ENCODE peak calls at places on chromosomes 3 and 15, in ten cellular contexts. One of them, this sample, is unnamed.

GRCh38 chr15:83282859-83283812 is 1.3 kb downstream of the BNC1 start:
- DNase-seq in NCI-H748 treated with DMSO at 0.1 percent for 48 hours: no peak
- DNase-seq in lower leg skin: no peak
- DNase-seq in neural crest cell: peak; percentile 25
- DNase-seq in naive thymus-derived CD8-positive, alpha-beta T cell: no peak
- DNase-seq in HFFc6: peak; percentile 36
- DNase-seq in NCI-H1694: no peak
- DNase-seq in T-helper 9 cell: no peak
- DNase-seq in AG04449: no peak
- DNase-seq in activated CD4-positive, alpha-beta T cell treated with anti-CD3 and anti-CD28 coated beads for 36 hours: peak; percentile 26
- DNase-seq in this sample: no peak

GRCh38 chr3:122975924-122976293 is 51.7 kb downstream of the SEMA5B start:
- DNase-seq in NCI-H748 treated with DMSO at 0.1 percent for 48 hours: no peak
- DNase-seq in lower leg skin: no peak
- DNase-seq in neural crest cell: no peak
- DNase-seq in naive thymus-derived CD8-positive, alpha-beta T cell: no peak
- DNase-seq in HFFc6: no peak
- DNase-seq in NCI-H1694: no peak
- DNase-seq in T-helper 9 cell: no peak
- DNase-seq in AG04449: no peak
- DNase-seq in activated CD4-positive, alpha-beta T cell treated with anti-CD3 and anti-CD28 coated beads for 36 hours: peak; percentile 27
- DNase-seq in this sample: no peak

GRCh38 chr3:14699643-14700042 is 24.7 kb downstream of the C3orf20 start:
- DNase-seq in NCI-H748 treated with DMSO at 0.1 percent for 48 hours: no peak
- DNase-seq in lower leg skin: no peak
- DNase-seq in neural crest cell: no peak
- DNase-seq in naive thymus-derived CD8-positive, alpha-beta T cell: no peak
- DNase-seq in HFFc6: no peak
- DNase-seq in NCI-H1694: no peak
- DNase-seq in T-helper 9 cell: no peak
- DNase-seq in AG04449: no peak
- DNase-seq in activated CD4-positive, alpha-beta T cell treated with anti-CD3 and anti-CD28 coated beads for 36 hours: no peak
- DNase-seq in this sample: no peak

GRCh38 chr3:24160424-24160823 is 215.3 kb downstream of the NR1D2 start:
- DNase-seq in NCI-H748 treated with DMSO at 0.1 percent for 48 hours: no peak
- DNase-seq in lower leg skin: no peak
- DNase-seq in neural crest cell: no peak
- DNase-seq in naive thymus-derived CD8-positive, alpha-beta T cell: no peak
- DNase-seq in HFFc6: peak; percentile 10
- DNase-seq in NCI-H1694: no peak
- DNase-seq in T-helper 9 cell: no peak
- DNase-seq in AG04449: no peak
- DNase-seq in activated CD4-positive, alpha-beta T cell treated with anti-CD3 and anti-CD28 coated beads for 36 hours: no peak
- DNase-seq in this sample: no peak

GRCh38 chr15:27133244-27133643 is 162.3 kb downstream of the GABRG3 start:
- DNase-seq in NCI-H748 treated with DMSO at 0.1 percent for 48 hours: no peak
- DNase-seq in lower leg skin: no peak
- DNase-seq in neural crest cell: no peak
- DNase-seq in naive thymus-derived CD8-positive, alpha-beta T cell: no peak
- DNase-seq in HFFc6: no peak
- DNase-seq in NCI-H1694: no peak
- DNase-seq in T-helper 9 cell: no peak
- DNase-seq in AG04449: no peak
- DNase-seq in activated CD4-positive, alpha-beta T cell treated with anti-CD3 and anti-CD28 coated beads for 36 hours: no peak
- DNase-seq in this sample: no peak

GRCh38 chr3:43153189-43154083 is 47.6 kb upstream of the POMGNT2 start:
- DNase-seq in NCI-H748 treated with DMSO at 0.1 percent for 48 hours: no peak
- DNase-seq in lower leg skin: peak; percentile 52
- DNase-seq in neural crest cell: no peak
- DNase-seq in naive thymus-derived CD8-positive, alpha-beta T cell: no peak
- DNase-seq in HFFc6: peak; percentile 64
- DNase-seq in NCI-H1694: peak; percentile 5
- DNase-seq in T-helper 9 cell: no peak
- DNase-seq in AG04449: peak; percentile 21
- DNase-seq in activated CD4-positive, alpha-beta T cell treated with anti-CD3 and anti-CD28 coated beads for 36 hours: no peak
- DNase-seq in this sample: no peak

GRCh38 chr15:32928876-32929275 is 211.1 kb downstream of the GREM1 start:
- DNase-seq in NCI-H748 treated with DMSO at 0.1 percent for 48 hours: no peak
- DNase-seq in lower leg skin: no peak
- DNase-seq in neural crest cell: no peak
- DNase-seq in naive thymus-derived CD8-positive, alpha-beta T cell: no peak
- DNase-seq in HFFc6: no peak
- DNase-seq in NCI-H1694: no peak
- DNase-seq in T-helper 9 cell: no peak
- DNase-seq in AG04449: no peak
- DNase-seq in activated CD4-positive, alpha-beta T cell treated with anti-CD3 and anti-CD28 coated beads for 36 hours: no peak
- DNase-seq in this sample: no peak

GRCh38 chr3:128402319-128402718 is 64.4 kb downstream of the DNAJB8 start:
- DNase-seq in NCI-H748 treated with DMSO at 0.1 percent for 48 hours: no peak
- DNase-seq in lower leg skin: no peak
- DNase-seq in neural crest cell: no peak
- DNase-seq in naive thymus-derived CD8-positive, alpha-beta T cell: no peak
- DNase-seq in HFFc6: no peak
- DNase-seq in NCI-H1694: no peak
- DNase-seq in T-helper 9 cell: no peak
- DNase-seq in AG04449: no peak
- DNase-seq in activated CD4-positive, alpha-beta T cell treated with anti-CD3 and anti-CD28 coated beads for 36 hours: no peak
- DNase-seq in this sample: no peak

GRCh38 chr15:85419200-85419599 is 38.8 kb downstream of the AKAP13 start:
- DNase-seq in NCI-H748 treated with DMSO at 0.1 percent for 48 hours: no peak
- DNase-seq in lower leg skin: no peak
- DNase-seq in neural crest cell: no peak
- DNase-seq in naive thymus-derived CD8-positive, alpha-beta T cell: no peak
- DNase-seq in HFFc6: no peak
- DNase-seq in NCI-H1694: no peak
- DNase-seq in T-helper 9 cell: no peak
- DNase-seq in AG04449: no peak
- DNase-seq in activated CD4-positive, alpha-beta T cell treated with anti-CD3 and anti-CD28 coated beads for 36 hours: no peak
- DNase-seq in this sample: no peak

GRCh38 chr15:89119489-89120478 is 31.5 kb downstream of the ABHD2 start:
- DNase-seq in NCI-H748 treated with DMSO at 0.1 percent for 48 hours: peak; percentile 31
- DNase-seq in lower leg skin: no peak
- DNase-seq in neural crest cell: no peak
- DNase-seq in naive thymus-derived CD8-positive, alpha-beta T cell: no peak
- DNase-seq in HFFc6: no peak
- DNase-seq in NCI-H1694: no peak
- DNase-seq in T-helper 9 cell: no peak
- DNase-seq in AG04449: no peak
- DNase-seq in activated CD4-positive, alpha-beta T cell treated with anti-CD3 and anti-CD28 coated beads for 36 hours: peak; percentile 17
- DNase-seq in this sample: no peak

GRCh38 chr3:171125010-171125409 is 98.5 kb upstream of the SLC2A2 start:
- DNase-seq in NCI-H748 treated with DMSO at 0.1 percent for 48 hours: no peak
- DNase-seq in lower leg skin: no peak
- DNase-seq in neural crest cell: no peak
- DNase-seq in naive thymus-derived CD8-positive, alpha-beta T cell: no peak
- DNase-seq in HFFc6: peak; percentile 42
- DNase-seq in NCI-H1694: no peak
- DNase-seq in T-helper 9 cell: no peak
- DNase-seq in AG04449: no peak
- DNase-seq in activated CD4-positive, alpha-beta T cell treated with anti-CD3 and anti-CD28 coated beads for 36 hours: no peak
- DNase-seq in this sample: no peak

GRCh38 chr3:128504533-128504915 is 11.5 kb upstream of the GATA2 start:
- DNase-seq in NCI-H748 treated with DMSO at 0.1 percent for 48 hours: no peak
- DNase-seq in lower leg skin: no peak
- DNase-seq in neural crest cell: no peak
- DNase-seq in naive thymus-derived CD8-positive, alpha-beta T cell: no peak
- DNase-seq in HFFc6: no peak
- DNase-seq in NCI-H1694: no peak
- DNase-seq in T-helper 9 cell: no peak
- DNase-seq in AG04449: no peak
- DNase-seq in activated CD4-positive, alpha-beta T cell treated with anti-CD3 and anti-CD28 coated beads for 36 hours: no peak
- DNase-seq in this sample: no peak

GRCh38 chr15:34335176-34335575 is 2.4 kb downstream of the SLC12A6 start:
- DNase-seq in NCI-H748 treated with DMSO at 0.1 percent for 48 hours: no peak
- DNase-seq in lower leg skin: no peak
- DNase-seq in neural crest cell: no peak
- DNase-seq in naive thymus-derived CD8-positive, alpha-beta T cell: no peak
- DNase-seq in HFFc6: no peak
- DNase-seq in NCI-H1694: no peak
- DNase-seq in T-helper 9 cell: no peak
- DNase-seq in AG04449: no peak
- DNase-seq in activated CD4-positive, alpha-beta T cell treated with anti-CD3 and anti-CD28 coated beads for 36 hours: no peak
- DNase-seq in this sample: no peak

GRCh38 chr3:112293368-112294321 is at the start of gene SLC9C1:
- DNase-seq in NCI-H748 treated with DMSO at 0.1 percent for 48 hours: peak; percentile 38
- DNase-seq in lower leg skin: peak; percentile 65
- DNase-seq in neural crest cell: peak; percentile 58
- DNase-seq in naive thymus-derived CD8-positive, alpha-beta T cell: peak; percentile 52
- DNase-seq in HFFc6: peak; percentile 53
- DNase-seq in NCI-H1694: peak; percentile 54
- DNase-seq in T-helper 9 cell: no peak
- DNase-seq in AG04449: no peak
- DNase-seq in activated CD4-positive, alpha-beta T cell treated with anti-CD3 and anti-CD28 coated beads for 36 hours: peak; percentile 52
- DNase-seq in this sample: peak; percentile 52

GRCh38 chr3:194287392-194287791 is 63.7 kb downstream of the CPN2 start:
- DNase-seq in NCI-H748 treated with DMSO at 0.1 percent for 48 hours: no peak
- DNase-seq in lower leg skin: no peak
- DNase-seq in neural crest cell: no peak
- DNase-seq in naive thymus-derived CD8-positive, alpha-beta T cell: no peak
- DNase-seq in HFFc6: no peak
- DNase-seq in NCI-H1694: no peak
- DNase-seq in T-helper 9 cell: no peak
- DNase-seq in AG04449: no peak
- DNase-seq in activated CD4-positive, alpha-beta T cell treated with anti-CD3 and anti-CD28 coated beads for 36 hours: no peak
- DNase-seq in this sample: no peak

GRCh38 chr15:96053039-96054021 is 277.2 kb upstream of the NR2F2 start:
- DNase-seq in NCI-H748 treated with DMSO at 0.1 percent for 48 hours: peak; percentile 94
- DNase-seq in lower leg skin: no peak
- DNase-seq in neural crest cell: peak; percentile 42
- DNase-seq in naive thymus-derived CD8-positive, alpha-beta T cell: no peak
- DNase-seq in HFFc6: no peak
- DNase-seq in NCI-H1694: no peak
- DNase-seq in T-helper 9 cell: no peak
- DNase-seq in AG04449: no peak
- DNase-seq in activated CD4-positive, alpha-beta T cell treated with anti-CD3 and anti-CD28 coated beads for 36 hours: peak; percentile 4
- DNase-seq in this sample: no peak

GRCh38 chr3:64361962-64362735 is 136.9 kb upstream of the PRICKLE2 start:
- DNase-seq in NCI-H748 treated with DMSO at 0.1 percent for 48 hours: no peak
- DNase-seq in lower leg skin: no peak
- DNase-seq in neural crest cell: no peak
- DNase-seq in naive thymus-derived CD8-positive, alpha-beta T cell: no peak
- DNase-seq in HFFc6: peak; percentile 9
- DNase-seq in NCI-H1694: no peak
- DNase-seq in T-helper 9 cell: no peak
- DNase-seq in AG04449: no peak
- DNase-seq in activated CD4-positive, alpha-beta T cell treated with anti-CD3 and anti-CD28 coated beads for 36 hours: no peak
- DNase-seq in this sample: no peak